ENCODE peak calls at places on chromosome 2, in four cellular contexts. One of them, this sample, is unnamed.

GRCh38 chr2:105391763-105392662 is 6.8 kb downstream of the FHL2 start:
- DNase-seq in amniotic stem cell: no peak
- DNase-seq in T-cell: no peak
- DNase-seq in stimulated activated CD8-positive, alpha-beta memory T cell treated with anti-CD3 and anti-CD28 coated beads, Interleukin-12 subunit alpha, Interleukin-12 subunit beta, amount 100 ng/mL, for 4 hours: no peak
- DNase-seq in this sample: no peak

GRCh38 chr2:160719116-160719515 is 225.5 kb upstream of the RBMS1 start:
- DNase-seq in amniotic stem cell: no peak
- DNase-seq in T-cell: no peak
- DNase-seq in stimulated activated CD8-positive, alpha-beta memory T cell treated with anti-CD3 and anti-CD28 coated beads, Interleukin-12 subunit alpha, Interleukin-12 subunit beta, amount 100 ng/mL, for 4 hours: no peak
- DNase-seq in this sample: no peak

GRCh38 chr2:17757321-17757720 is 3.4 kb downstream of the GEN1 start:
- DNase-seq in amniotic stem cell: no peak
- DNase-seq in T-cell: no peak
- DNase-seq in stimulated activated CD8-positive, alpha-beta memory T cell treated with anti-CD3 and anti-CD28 coated beads, Interleukin-12 subunit alpha, Interleukin-12 subunit beta, amount 100 ng/mL, for 4 hours: no peak
- DNase-seq in this sample: no peak

GRCh38 chr2:55157474-55157884 is 74.6 kb downstream of the CLHC1 start:
- DNase-seq in amniotic stem cell: no peak
- DNase-seq in T-cell: no peak
- DNase-seq in stimulated activated CD8-positive, alpha-beta memory T cell treated with anti-CD3 and anti-CD28 coated beads, Interleukin-12 subunit alpha, Interleukin-12 subunit beta, amount 100 ng/mL, for 4 hours: no peak
- DNase-seq in this sample: no peak

GRCh38 chr2:52810460-52810859 is 957.1 kb upstream of the CHAC2 start:
- DNase-seq in amniotic stem cell: no peak
- DNase-seq in T-cell: no peak
- DNase-seq in stimulated activated CD8-positive, alpha-beta memory T cell treated with anti-CD3 and anti-CD28 coated beads, Interleukin-12 subunit alpha, Interleukin-12 subunit beta, amount 100 ng/mL, for 4 hours: no peak
- DNase-seq in this sample: no peak

GRCh38 chr2:111155610-111156009 is 34.9 kb downstream of the BCL2L11 start:
- DNase-seq in amniotic stem cell: no peak
- DNase-seq in T-cell: no peak
- DNase-seq in stimulated activated CD8-positive, alpha-beta memory T cell treated with anti-CD3 and anti-CD28 coated beads, Interleukin-12 subunit alpha, Interleukin-12 subunit beta, amount 100 ng/mL, for 4 hours: no peak
- DNase-seq in this sample: no peak

GRCh38 chr2:150909613-150910012 is 352.1 kb downstream of the RBM43 start:
- DNase-seq in amniotic stem cell: no peak
- DNase-seq in T-cell: no peak
- DNase-seq in stimulated activated CD8-positive, alpha-beta memory T cell treated with anti-CD3 and anti-CD28 coated beads, Interleukin-12 subunit alpha, Interleukin-12 subunit beta, amount 100 ng/mL, for 4 hours: no peak
- DNase-seq in this sample: no peak

GRCh38 chr2:199602271-199602895 is 144.6 kb upstream of the SATB2 start:
- DNase-seq in amniotic stem cell: no peak
- DNase-seq in T-cell: no peak
- DNase-seq in stimulated activated CD8-positive, alpha-beta memory T cell treated with anti-CD3 and anti-CD28 coated beads, Interleukin-12 subunit alpha, Interleukin-12 subunit beta, amount 100 ng/mL, for 4 hours: no peak
- DNase-seq in this sample: no peak

GRCh38 chr2:29220506-29221270 is 105.5 kb downstream of the CLIP4 start:
- DNase-seq in amniotic stem cell: no peak
- DNase-seq in T-cell: no peak
- DNase-seq in stimulated activated CD8-positive, alpha-beta memory T cell treated with anti-CD3 and anti-CD28 coated beads, Interleukin-12 subunit alpha, Interleukin-12 subunit beta, amount 100 ng/mL, for 4 hours: no peak
- DNase-seq in this sample: no peak